ENCODE peak calls at places on chromosomes 6 and 20, in seven cellular contexts. S, D, J, T, B, P and O are unnamed samples.

GRCh38 chr6:141744194-141744925 is 388.4 kb upstream of the GJE1 start:
- DNase-seq in S (no peak), D (no peak), J (no peak), T (no peak), B (no peak), P (no peak), O (no peak)

GRCh38 chr6:142907017-142907470 is 37.9 kb downstream of the HIVEP2 start:
- DNase-seq in S (no peak), D (no peak), J (no peak), T (no peak), B (no peak), P (no peak), O (no peak)

GRCh38 chr6:6556162-6556737 is 32.3 kb upstream of the LY86 start:
- DNase-seq in S (no peak), D (no peak), J (no peak), T (no peak), B (no peak), P (no peak), O (no peak)

GRCh38 chr20:46695888-46696287 is 6.6 kb upstream of the TP53RK start:
- DNase-seq in S (no peak), D (no peak), J (no peak), T (no peak), B (no peak), P (no peak), O (no peak)

GRCh38 chr6:155974359-155974758 is 518.7 kb upstream of the NOX3 start:
- DNase-seq in S (peak; percentile 77), D (no peak), J (no peak), T (no peak), B (no peak), P (no peak), O (no peak)

GRCh38 chr20:58649288-58650180 is 1.5 kb upstream of the STX16 start:
- DNase-seq in S (peak; percentile 89), D (peak; percentile 91), J (no peak), T (no peak), B (peak; percentile 60), P (no peak), O (peak; percentile 81)

GRCh38 chr6:112780498-112781096 is 433.5 kb downstream of the RFPL4B start:
- DNase-seq in S (no peak), D (no peak), J (peak; percentile 75), T (peak; percentile 87), B (peak; percentile 84), P (peak; percentile 68), O (no peak)

GRCh38 chr20:52251137-52251700 is 59.6 kb upstream of the ZFP64 start:
- DNase-seq in S (no peak), D (peak; percentile 62), J (no peak), T (no peak), B (no peak), P (no peak), O (no peak)

GRCh38 chr20:54345301-54345724 is 130.1 kb upstream of the DOK5 start:
- DNase-seq in S (no peak), D (no peak), J (peak; percentile 7), T (peak; percentile 81), B (no peak), P (no peak), O (no peak)

GRCh38 chr6:14272111-14273085 is 154.8 kb downstream of the CD83 start:
- DNase-seq in S (no peak), D (peak; percentile 12), J (no peak), T (no peak), B (no peak), P (no peak), O (no peak)

GRCh38 chr20:35699914-35700624 is 864 bp downstream of the ROMO1 start:
- DNase-seq in S (no peak), D (no peak), J (no peak), T (peak; percentile 41), B (peak; percentile 11), P (no peak), O (no peak)

GRCh38 chr6:89023591-89024441 is 56.7 kb upstream of the PNRC1 start:
- DNase-seq in S (no peak), D (no peak), J (no peak), T (no peak), B (peak; percentile 72), P (no peak), O (no peak)

GRCh38 chr6:129469070-129469662 is 240.8 kb downstream of the ARHGAP18 start:
- DNase-seq in S (no peak), D (no peak), J (no peak), T (no peak), B (no peak), P (no peak), O (no peak)

GRCh38 chr6:80143312-80143960 is 37.0 kb downstream of the BCKDHB start:
- DNase-seq in S (no peak), D (no peak), J (peak; percentile 67), T (peak; percentile 76), B (peak; percentile 77), P (peak; percentile 30), O (no peak)

GRCh38 chr6:52611833-52612232 is 35.0 kb upstream of the TRAM2 start:
- DNase-seq in S (no peak), D (no peak), J (no peak), T (no peak), B (no peak), P (no peak), O (no peak)

GRCh38 chr6:76330031-76330430 is 257.6 kb upstream of the IMPG1 start:
- DNase-seq in S (no peak), D (no peak), J (no peak), T (no peak), B (no peak), P (no peak), O (no peak)

GRCh38 chr6:23073851-23074250 is 504.5 kb downstream of the HDGFL1 start:
- DNase-seq in S (no peak), D (no peak), J (no peak), T (no peak), B (no peak), P (no peak), O (no peak)

GRCh38 chr20:22684763-22685443 is 100.5 kb upstream of the FOXA2 start:
- DNase-seq in S (no peak), D (peak; percentile 55), J (no peak), T (peak; percentile 24), B (no peak), P (no peak), O (peak; percentile 65)

GRCh38 chr20:507933-508332 is 35.7 kb downstream of the CSNK2A1 start:
- DNase-seq in S (no peak), D (no peak), J (no peak), T (no peak), B (no peak), P (no peak), O (no peak)

GRCh38 chr6:79731471-79731870 is 100.3 kb downstream of the SH3BGRL2 start:
- DNase-seq in S (no peak), D (no peak), J (no peak), T (no peak), B (no peak), P (no peak), O (no peak)

GRCh38 chr6:169905041-169905807 is 153.8 kb downstream of the ERMARD start:
- DNase-seq in S (no peak), D (no peak), J (no peak), T (peak; percentile 99), B (peak; percentile 29), P (no peak), O (no peak)

GRCh38 chr20:59747671-59748515 is 143.6 kb downstream of the PHACTR3 start:
- DNase-seq in S (peak; percentile 46), D (no peak), J (no peak), T (no peak), B (no peak), P (no peak), O (no peak)

DNA sequence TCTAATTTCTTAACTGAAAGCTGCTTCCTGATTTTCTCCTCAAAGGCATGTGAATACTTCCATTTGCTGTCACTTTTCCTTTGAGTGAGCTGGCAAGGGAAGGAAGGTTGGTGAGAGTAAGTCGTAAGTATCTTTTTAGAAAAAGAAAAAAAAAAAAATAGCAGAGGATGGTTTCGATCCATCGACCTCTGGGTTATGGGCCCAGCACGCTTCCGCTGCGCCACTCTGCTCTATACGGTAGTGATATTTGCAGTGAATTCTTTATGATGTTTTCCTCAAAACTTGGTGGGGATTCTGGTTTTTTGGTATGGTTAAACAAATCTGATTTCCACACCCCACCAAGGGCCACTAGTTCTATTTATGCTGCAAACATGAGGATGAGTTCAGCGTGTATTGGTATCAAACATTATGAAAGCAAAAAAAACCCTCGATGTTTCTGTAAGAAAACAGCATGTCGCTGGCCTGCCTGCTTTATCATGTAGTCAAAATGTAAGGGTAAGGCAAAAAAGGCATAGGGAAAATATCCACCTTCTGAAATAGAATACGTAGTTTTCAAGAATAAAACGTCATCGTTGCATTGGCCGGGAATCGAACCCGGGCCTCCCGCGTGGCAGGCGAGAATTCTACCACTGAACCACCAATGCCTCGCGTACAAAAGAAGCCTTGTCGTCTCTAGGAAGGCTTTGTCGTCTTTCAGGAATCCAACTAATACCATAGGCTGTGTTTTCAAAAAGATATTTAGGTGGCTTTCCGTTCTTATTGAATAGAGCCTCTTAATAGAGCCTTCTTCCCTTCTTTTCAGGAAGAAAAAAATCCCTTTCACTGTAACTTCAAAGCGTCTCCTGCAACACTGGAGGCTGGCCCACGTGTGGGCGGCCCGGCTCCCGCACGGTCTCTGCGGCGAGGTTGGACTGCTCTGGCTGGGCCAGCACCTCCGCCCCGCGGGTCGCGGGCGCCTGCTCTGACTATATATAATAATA is 9.6 kb downstream of the OR2B2 start:
- DNase-seq in S (peak; percentile 91), D (peak; percentile 97), J (peak; percentile 75), T (peak; percentile 92), B (peak; percentile 90), P (peak; percentile 79), O (no peak)
- H3K27ac ChIP-seq in S (peak overlapping the region; percentile 90), D (peak overlapping the region; percentile 86), J (peak overlapping the region; percentile 76), T (peak overlapping the region; percentile 37), B (peak overlapping the region; percentile 85), P (peak overlapping the region; percentile 61), O (peak overlapping the region; percentile 71)

DNA sequence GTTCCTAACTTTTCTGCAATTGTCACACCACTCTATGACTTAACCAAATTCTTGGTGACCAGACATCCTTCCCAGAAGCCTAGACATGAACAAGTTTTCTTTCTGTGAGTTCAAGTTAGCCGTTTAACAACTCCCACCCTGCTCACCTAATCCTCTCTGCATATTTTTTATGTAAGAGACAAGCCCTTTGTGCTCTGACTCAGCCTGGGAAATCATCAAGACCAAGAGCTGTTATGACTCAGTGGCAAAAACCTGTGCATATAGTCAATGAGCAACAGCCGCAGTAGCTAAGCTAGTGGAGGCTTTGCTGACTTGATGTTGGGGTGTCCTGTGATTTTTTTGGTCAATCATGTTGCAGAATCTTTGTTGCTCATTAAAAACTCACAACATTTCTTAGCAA is 379.1 kb downstream of the QKI start:
- DNase-seq in S (no peak), D (no peak), J (peak; percentile 0), T (no peak), B (no peak), P (no peak), O (no peak)
- TF ChIP-seq POLR2AphosphoS5 in S (no peak), D (no peak), J (no peak), T (no peak), B (no peak), P (no peak), O (no peak)

GRCh38 chr6:36309212-36309611 is 27.5 kb downstream of the BNIP5 start:
- DNase-seq in S (no peak), D (no peak), J (no peak), T (no peak), B (no peak), P (no peak), O (no peak)
- H3K4me1 ChIP-seq in S (peaks cover 15% of the 10 kb centered on the region), D (no peaks in the 10 kb centered on the region), J (peaks cover 3% of the 10 kb centered on the region), T (no peaks in the 10 kb centered on the region), B (no peaks in the 10 kb centered on the region), P (no peaks in the 10 kb centered on the region), O (no peaks in the 10 kb centered on the region)

GRCh38 chr6:148347076-148348054 is 4.7 kb downstream of the SASH1 start:
- DNase-seq in S (no peak), D (no peak), J (no peak), T (no peak), B (no peak), P (no peak), O (no peak)
- H3K27ac ChIP-seq in S (no peak overlapping the region), D (no peak overlapping the region), J (no peak overlapping the region), T (no peak overlapping the region), B (no peak overlapping the region), P (no peak overlapping the region), O (peak overlapping the region; percentile 36)

GRCh38 chr6:149031545-149032317 is 284.9 kb downstream of the UST start:
- DNase-seq in S (no peak), D (peak; percentile 60), J (peak; percentile 27), T (no peak), B (no peak), P (no peak), O (no peak)
- TF ChIP-seq POLR2AphosphoS5 in S (peak; percentile 10), D (no peak), J (no peak), T (no peak), B (no peak), P (no peak), O (no peak)